ENCODE peak calls at places on chromosome 13, in six cellular contexts. One of them, this sample, is unnamed.

GRCh38 chr13:60583196-60583908 is 186.3 kb downstream of the TDRD3 start:
- DNase-seq in CD8-positive, alpha-beta T cell: no peak
- DNase-seq in ovary: no peak
- DNase-seq in Caco-2: no peak
- DNase-seq in K562: no peak
- DNase-seq in GM12865: no peak
- DNase-seq in this sample: peak; percentile 87

GRCh38 chr13:73194310-73194709 is 135.5 kb downstream of the KLF5 start:
- DNase-seq in CD8-positive, alpha-beta T cell: no peak
- DNase-seq in ovary: no peak
- DNase-seq in Caco-2: peak; percentile 50
- DNase-seq in K562: no peak
- DNase-seq in GM12865: no peak
- DNase-seq in this sample: no peak

GRCh38 chr13:33180009-33180804 is 105.3 kb downstream of the STARD13 start:
- DNase-seq in CD8-positive, alpha-beta T cell: no peak
- DNase-seq in ovary: no peak
- DNase-seq in Caco-2: no peak
- DNase-seq in K562: no peak
- DNase-seq in GM12865: no peak
- DNase-seq in this sample: no peak

GRCh38 chr13:98755116-98755515 is 2.6 kb upstream of the SLC15A1 start:
- DNase-seq in CD8-positive, alpha-beta T cell: no peak
- DNase-seq in ovary: no peak
- DNase-seq in Caco-2: no peak
- DNase-seq in K562: no peak
- DNase-seq in GM12865: no peak
- DNase-seq in this sample: no peak

GRCh38 chr13:106010836-106011235 is 524.6 kb downstream of the EFNB2 start:
- DNase-seq in CD8-positive, alpha-beta T cell: no peak
- DNase-seq in ovary: no peak
- DNase-seq in Caco-2: no peak
- DNase-seq in K562: no peak
- DNase-seq in GM12865: no peak
- DNase-seq in this sample: no peak

GRCh38 chr13:24270639-24271131 is 38.7 kb upstream of the C1QTNF9 start:
- DNase-seq in CD8-positive, alpha-beta T cell: peak; percentile 62
- DNase-seq in ovary: peak; percentile 68
- DNase-seq in Caco-2: peak; percentile 57
- DNase-seq in K562: no peak
- DNase-seq in GM12865: peak; percentile 85
- DNase-seq in this sample: peak; percentile 61

GRCh38 chr13:20714161-20714560 is 10.7 kb downstream of the IL17D start:
- DNase-seq in CD8-positive, alpha-beta T cell: no peak
- DNase-seq in ovary: no peak
- DNase-seq in Caco-2: no peak
- DNase-seq in K562: no peak
- DNase-seq in GM12865: no peak
- DNase-seq in this sample: peak; percentile 64

GRCh38 chr13:78192721-78193120 is 274.1 kb upstream of the EDNRB start:
- DNase-seq in CD8-positive, alpha-beta T cell: no peak
- DNase-seq in ovary: no peak
- DNase-seq in Caco-2: no peak
- DNase-seq in K562: no peak
- DNase-seq in GM12865: no peak
- DNase-seq in this sample: peak; percentile 32

GRCh38 chr13:80473695-80474094 is 132.8 kb upstream of the SPRY2 start:
- DNase-seq in CD8-positive, alpha-beta T cell: no peak
- DNase-seq in ovary: no peak
- DNase-seq in Caco-2: no peak
- DNase-seq in K562: no peak
- DNase-seq in GM12865: no peak
- DNase-seq in this sample: peak; percentile 71

GRCh38 chr13:95300625-95301134 is 571 bp downstream of the ABCC4 start:
- DNase-seq in CD8-positive, alpha-beta T cell: peak; percentile 47
- DNase-seq in ovary: peak; percentile 71
- DNase-seq in Caco-2: peak; percentile 82
- DNase-seq in K562: peak; percentile 75
- DNase-seq in GM12865: peak; percentile 86
- DNase-seq in this sample: peak; percentile 60

GRCh38 chr13:75365724-75366173 is 116.2 kb downstream of the TBC1D4 start:
- DNase-seq in CD8-positive, alpha-beta T cell: no peak
- DNase-seq in ovary: no peak
- DNase-seq in Caco-2: no peak
- DNase-seq in K562: no peak
- DNase-seq in GM12865: peak; percentile 81
- DNase-seq in this sample: peak; percentile 63

GRCh38 chr13:76038920-76039716 is 403.0 kb downstream of the LMO7 start:
- DNase-seq in CD8-positive, alpha-beta T cell: no peak
- DNase-seq in ovary: no peak
- DNase-seq in Caco-2: no peak
- DNase-seq in K562: no peak
- DNase-seq in GM12865: no peak
- DNase-seq in this sample: no peak

GRCh38 chr13:106028916-106029315 is 506.5 kb downstream of the EFNB2 start:
- DNase-seq in CD8-positive, alpha-beta T cell: no peak
- DNase-seq in ovary: no peak
- DNase-seq in Caco-2: no peak
- DNase-seq in K562: no peak
- DNase-seq in GM12865: no peak
- DNase-seq in this sample: no peak

GRCh38 chr13:78319101-78319627 is 284.2 kb downstream of the POU4F1 start:
- DNase-seq in CD8-positive, alpha-beta T cell: no peak
- DNase-seq in ovary: no peak
- DNase-seq in Caco-2: no peak
- DNase-seq in K562: no peak
- DNase-seq in GM12865: no peak
- DNase-seq in this sample: no peak

GRCh38 chr13:74687452-74688180 is 553.4 kb upstream of the KLF12 start:
- DNase-seq in CD8-positive, alpha-beta T cell: no peak
- DNase-seq in ovary: no peak
- DNase-seq in Caco-2: no peak
- DNase-seq in K562: no peak
- DNase-seq in GM12865: no peak
- DNase-seq in this sample: no peak

GRCh38 chr13:23288995-23289394 is 108.2 kb downstream of the SGCG start:
- DNase-seq in CD8-positive, alpha-beta T cell: no peak
- DNase-seq in ovary: no peak
- DNase-seq in Caco-2: no peak
- DNase-seq in K562: no peak
- DNase-seq in GM12865: no peak
- DNase-seq in this sample: no peak

GRCh38 chr13:25371608-25372274 is at the start of gene ATP8A2:
- DNase-seq in CD8-positive, alpha-beta T cell: no peak
- DNase-seq in ovary: no peak
- DNase-seq in Caco-2: no peak
- DNase-seq in K562: peak; percentile 39
- DNase-seq in GM12865: no peak
- DNase-seq in this sample: no peak

GRCh38 chr13:47858678-47859050 is 142.4 kb downstream of the SUCLA2 start:
- DNase-seq in CD8-positive, alpha-beta T cell: no peak
- DNase-seq in ovary: no peak
- DNase-seq in Caco-2: no peak
- DNase-seq in K562: no peak
- DNase-seq in GM12865: no peak
- DNase-seq in this sample: peak; percentile 27

GRCh38 chr13:47853236-47853635 is 147.8 kb downstream of the SUCLA2 start:
- DNase-seq in CD8-positive, alpha-beta T cell: no peak
- DNase-seq in ovary: no peak
- DNase-seq in Caco-2: no peak
- DNase-seq in K562: no peak
- DNase-seq in GM12865: no peak
- DNase-seq in this sample: no peak

GRCh38 chr13:47858042-47858677 is 142.9 kb downstream of the SUCLA2 start:
- DNase-seq in CD8-positive, alpha-beta T cell: no peak
- DNase-seq in ovary: no peak
- DNase-seq in Caco-2: no peak
- DNase-seq in K562: no peak
- DNase-seq in GM12865: no peak
- DNase-seq in this sample: no peak

GRCh38 chr13:47862841-47863240 is 138.2 kb downstream of the SUCLA2 start:
- DNase-seq in CD8-positive, alpha-beta T cell: no peak
- DNase-seq in ovary: no peak
- DNase-seq in Caco-2: no peak
- DNase-seq in K562: no peak
- DNase-seq in GM12865: no peak
- DNase-seq in this sample: no peak

GRCh38 chr13:47859129-47859528 is 141.9 kb downstream of the SUCLA2 start:
- DNase-seq in CD8-positive, alpha-beta T cell: no peak
- DNase-seq in ovary: no peak
- DNase-seq in Caco-2: no peak
- DNase-seq in K562: no peak
- DNase-seq in GM12865: no peak
- DNase-seq in this sample: no peak
- TF ChIP-seq CTCF in CD8-positive, alpha-beta T cell: no peak
- TF ChIP-seq CTCF in ovary: no peak
- TF ChIP-seq CTCF in Caco-2: no peak
- TF ChIP-seq CTCF in K562: no peak
- TF ChIP-seq CTCF in GM12865: no peak
- TF ChIP-seq CTCF in this sample: no peak

GRCh38 chr13:111203742-111204386 is 88.8 kb downstream of the ARHGEF7 start:
- DNase-seq in CD8-positive, alpha-beta T cell: no peak
- DNase-seq in ovary: no peak
- DNase-seq in Caco-2: no peak
- DNase-seq in K562: no peak
- DNase-seq in GM12865: peak; percentile 39
- DNase-seq in this sample: no peak
- H3K4me3 ChIP-seq in CD8-positive, alpha-beta T cell: no peak overlapping the region
- H3K4me3 ChIP-seq in ovary: no peak overlapping the region
- H3K4me3 ChIP-seq in Caco-2: no peak overlapping the region
- H3K4me3 ChIP-seq in K562: no peak overlapping the region
- H3K4me3 ChIP-seq in GM12865: no peak overlapping the region
- H3K4me3 ChIP-seq in this sample: peak overlapping the region; percentile 58

DNA sequence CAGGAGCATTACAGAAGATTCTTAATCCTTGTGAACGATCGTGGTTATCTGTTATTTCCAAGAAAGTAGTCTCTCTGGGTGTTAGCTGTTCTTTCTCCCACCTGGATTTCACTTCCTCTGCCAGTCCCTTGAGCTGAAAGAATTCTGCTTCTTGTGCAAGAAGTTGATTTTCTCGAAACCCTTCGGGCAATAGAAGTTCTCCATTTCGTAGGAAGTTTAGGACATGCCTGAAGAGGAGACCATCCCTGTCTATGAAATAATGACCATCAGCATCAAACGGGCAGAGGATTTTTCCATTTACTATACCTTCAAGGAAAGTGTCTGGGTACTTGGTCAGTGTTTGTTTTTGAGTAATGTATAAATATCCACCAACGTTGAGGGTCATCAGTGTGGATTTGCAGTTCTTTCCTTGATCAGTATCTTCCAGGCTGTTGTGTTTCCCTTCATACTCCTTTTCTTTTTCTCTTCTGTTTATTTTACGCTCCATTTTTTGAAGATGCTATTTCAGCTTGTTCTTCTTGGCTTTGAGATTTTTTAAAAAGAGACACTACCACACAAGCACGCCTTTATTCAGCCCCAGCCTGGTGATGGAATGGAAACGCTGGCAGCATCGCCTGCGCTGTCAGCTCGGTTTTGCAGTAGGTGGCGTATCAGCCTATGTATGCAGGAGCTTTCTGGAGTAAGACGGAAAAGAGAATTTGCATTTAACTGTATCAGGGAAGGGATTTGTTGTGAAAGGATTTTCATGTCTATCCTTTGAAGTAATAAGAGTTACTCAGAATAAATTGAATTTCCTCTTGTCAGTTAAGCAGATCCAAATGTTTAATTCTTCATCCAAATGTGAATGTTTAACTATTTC is 6.5 kb downstream of the KCTD4 start:
- DNase-seq in CD8-positive, alpha-beta T cell: no peak
- DNase-seq in ovary: peak; percentile 43
- DNase-seq in Caco-2: no peak
- DNase-seq in K562: no peak
- DNase-seq in GM12865: no peak
- DNase-seq in this sample: peak; percentile 87
- TF ChIP-seq CTCF in CD8-positive, alpha-beta T cell: no peak
- TF ChIP-seq CTCF in ovary: no peak
- TF ChIP-seq CTCF in Caco-2: peak; percentile 34
- TF ChIP-seq CTCF in K562: peak; percentile 33
- TF ChIP-seq CTCF in GM12865: no peak
- TF ChIP-seq CTCF in this sample: peak; percentile 84

DNA sequence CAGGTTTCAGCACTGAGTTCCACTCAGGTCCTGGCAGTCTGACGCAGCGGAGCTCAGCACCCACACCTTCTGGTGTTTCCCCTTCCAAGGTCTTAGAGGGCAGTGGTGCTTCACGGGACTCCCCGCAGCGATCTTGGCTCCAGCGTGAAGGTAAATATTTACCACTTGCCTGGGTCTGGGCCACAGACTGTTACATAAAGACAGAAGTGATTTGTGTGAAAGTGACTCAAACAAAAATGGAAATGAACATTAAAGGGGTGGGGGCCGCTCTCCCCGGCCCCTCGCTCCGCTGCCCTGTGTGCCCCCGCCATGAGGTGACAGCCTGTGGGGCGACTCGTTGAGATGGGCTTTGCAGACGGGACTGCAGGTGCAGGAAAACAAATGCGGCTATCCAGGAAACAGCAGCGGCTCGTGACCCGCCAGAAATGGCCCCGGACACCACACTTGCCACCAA is 55.0 kb downstream of the GGACT start:
- DNase-seq in CD8-positive, alpha-beta T cell: no peak
- DNase-seq in ovary: no peak
- DNase-seq in Caco-2: no peak
- DNase-seq in K562: no peak
- DNase-seq in GM12865: no peak
- DNase-seq in this sample: no peak
- H3K4me3 ChIP-seq in CD8-positive, alpha-beta T cell: no peak overlapping the region
- H3K4me3 ChIP-seq in ovary: no peak overlapping the region
- H3K4me3 ChIP-seq in Caco-2: no peak overlapping the region
- H3K4me3 ChIP-seq in K562: no peak overlapping the region
- H3K4me3 ChIP-seq in GM12865: no peak overlapping the region
- H3K4me3 ChIP-seq in this sample: no peak overlapping the region

GRCh38 chr13:31967155-31967554 is 64.4 kb upstream of the FRY start:
- DNase-seq in CD8-positive, alpha-beta T cell: no peak
- DNase-seq in ovary: no peak
- DNase-seq in Caco-2: no peak
- DNase-seq in K562: no peak
- DNase-seq in GM12865: no peak
- DNase-seq in this sample: no peak
- TF ChIP-seq CTCF in CD8-positive, alpha-beta T cell: no peak
- TF ChIP-seq CTCF in ovary: no peak
- TF ChIP-seq CTCF in Caco-2: no peak
- TF ChIP-seq CTCF in K562: no peak
- TF ChIP-seq CTCF in GM12865: peak; percentile 15
- TF ChIP-seq CTCF in this sample: peak; percentile 43

DNA sequence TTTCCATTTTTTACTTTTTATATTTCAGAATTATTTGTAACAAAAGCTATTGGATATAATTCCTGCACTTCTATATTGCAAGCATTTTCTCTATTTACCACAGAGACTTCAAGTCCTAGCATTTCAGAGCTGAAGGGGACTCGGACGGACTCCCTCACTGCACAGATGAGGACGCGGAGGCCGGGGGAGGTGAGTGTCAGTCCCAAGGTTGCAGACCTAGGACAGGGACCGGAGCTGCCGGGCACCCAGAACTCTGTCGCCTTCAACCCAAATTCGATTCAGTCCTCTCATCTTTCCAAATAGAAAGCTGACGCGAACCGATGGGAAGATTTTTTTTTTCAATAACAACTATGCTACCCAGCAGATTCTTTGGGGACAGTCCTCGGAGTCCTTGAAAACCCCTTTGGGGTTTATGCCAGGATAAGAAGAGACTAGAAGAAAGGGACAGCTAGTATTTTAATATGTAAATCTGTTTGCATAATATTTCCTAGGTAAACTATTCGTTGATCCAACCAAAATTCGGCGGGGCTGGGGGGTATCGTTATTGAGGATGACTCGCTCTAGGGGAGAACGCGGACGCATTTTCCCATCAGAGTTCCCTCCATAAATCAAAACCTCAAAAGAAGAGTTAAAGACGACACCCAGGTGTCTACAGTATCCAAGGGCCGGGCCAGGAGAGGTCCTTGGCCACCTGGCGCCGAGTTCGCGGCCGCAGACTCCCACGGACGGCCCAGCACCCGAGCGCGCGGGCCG is 804 bp downstream of the FLT3 start:
- DNase-seq in CD8-positive, alpha-beta T cell: no peak
- DNase-seq in ovary: no peak
- DNase-seq in Caco-2: no peak
- DNase-seq in K562: no peak
- DNase-seq in GM12865: no peak
- DNase-seq in this sample: no peak
- H3K4me3 ChIP-seq in CD8-positive, alpha-beta T cell: peak overlapping the region; percentile 39
- H3K4me3 ChIP-seq in ovary: no peak overlapping the region
- H3K4me3 ChIP-seq in Caco-2: peak overlapping the region; percentile 35
- H3K4me3 ChIP-seq in K562: no peak overlapping the region
- H3K4me3 ChIP-seq in GM12865: peak overlapping the region; percentile 68
- H3K4me3 ChIP-seq in this sample: no peak overlapping the region

This sample was measured in fibroblast of the aortic adventitia.